ENCODE peak calls at places on chromosomes 6 and 20, in seven cellular contexts. N is B cell, E is body of pancreas, L is HFF-Myc, T is OCI-LY7, S is heart left ventricle, Z is fibroblast of lung. W is an unnamed sample.

GRCh38 chr20:50578778-50579165 is 68.6 kb downstream of the PTPN1 start:
- DNase-seq in S (no peak), N (no peak), E (no peak), L (no peak), Z (no peak), T (no peak), W (no peak)

GRCh38 chr20:39049148-39049547 is 87.0 kb downstream of the DHX35 start:
- DNase-seq in E (no peak), Z (no peak), T (peak; percentile 6), L (no peak), N (no peak), S (no peak), W (no peak)

GRCh38 chr20:57329608-57330221 is at the start of gene SPO11:
- DNase-seq in E (peak; percentile 36), S (no peak), L (no peak), T (peak; percentile 81), N (no peak), Z (no peak), W (no peak)

GRCh38 chr6:166032366-166033171 is 135.1 kb downstream of the TBXT start:
- DNase-seq in E (peak; percentile 48), T (no peak), N (no peak), L (no peak), Z (peak; percentile 89), S (peak; percentile 88), W (no peak)

GRCh38 chr6:140437619-140438345 is 1063.3 kb upstream of the CITED2 start:
- DNase-seq in T (no peak), L (no peak), E (no peak), N (no peak), Z (no peak), S (no peak), W (no peak)

GRCh38 chr20:40494238-40494637 is 194.8 kb downstream of the MAFB start:
- DNase-seq in N (no peak), E (peak; percentile 10), L (no peak), T (no peak), Z (no peak), S (peak; percentile 35), W (no peak)

GRCh38 chr6:73556796-73557195 is 36.0 kb upstream of the EEF1A1 start:
- DNase-seq in N (no peak), L (no peak), E (no peak), T (no peak), S (no peak), Z (no peak), W (no peak)

GRCh38 chr6:109282732-109283131 is 99.5 kb downstream of the CD164 start:
- DNase-seq in S (no peak), Z (no peak), E (no peak), T (no peak), N (no peak), L (no peak), W (no peak)

GRCh38 chr6:151806757-151807512 is 547 bp upstream of the ESR1 start:
- DNase-seq in T (no peak), Z (no peak), N (peak; percentile 36), E (no peak), L (no peak), S (no peak), W (no peak)

GRCh38 chr20:44017905-44018683 is 103.4 kb downstream of the TOX2 start:
- DNase-seq in L (peak; percentile 78), N (no peak), Z (peak; percentile 93), T (no peak), S (peak; percentile 63), E (peak; percentile 67), W (no peak)

GRCh38 chr20:407953-408842 is at the start of gene RBCK1:
- DNase-seq in N (peak; percentile 100), S (peak; percentile 90), T (peak; percentile 90), L (no peak), Z (peak; percentile 82), E (peak; percentile 84), W (peak; percentile 80)

GRCh38 chr20:62755817-62756724 is 40.2 kb upstream of the MRGBP start:
- DNase-seq in S (peak; percentile 18), N (no peak), Z (no peak), L (no peak), E (no peak), T (no peak), W (peak; percentile 12)

GRCh38 chr6:56877922-56878321 is 77.0 kb upstream of the BEND6 start:
- DNase-seq in Z (no peak), T (no peak), S (no peak), N (no peak), E (no peak), L (no peak), W (no peak)

GRCh38 chr6:127933852-127934840 is 33.3 kb upstream of the THEMIS start:
- DNase-seq in T (no peak), E (no peak), S (no peak), Z (no peak), N (no peak), L (no peak), W (no peak)

GRCh38 chr20:2840967-2841531 is 504 bp downstream of the VPS16 start:
- DNase-seq in N (peak; percentile 58), S (peak; percentile 83), L (no peak), Z (peak; percentile 72), T (peak; percentile 33), E (peak; percentile 50), W (peak; percentile 69)

GRCh38 chr20:34852298-34852697 is 20.4 kb downstream of the GGT7 start:
- DNase-seq in E (no peak), T (no peak), Z (no peak), L (no peak), S (no peak), N (no peak), W (no peak)

GRCh38 chr6:152136449-152136825 is 329.0 kb downstream of the ESR1 start:
- DNase-seq in T (no peak), N (no peak), Z (no peak), S (no peak), L (no peak), E (no peak), W (no peak)

GRCh38 chr6:11270030-11271027 is 37.9 kb upstream of the NEDD9 start:
- DNase-seq in S (peak; percentile 79), N (no peak), E (peak; percentile 29), T (no peak), Z (peak; percentile 77), L (no peak), W (no peak)

GRCh38 chr6:129510930-129511329 is 199.0 kb downstream of the ARHGAP18 start:
- DNase-seq in S (no peak), E (no peak), T (no peak), Z (peak; percentile 53), L (peak; percentile 26), N (no peak), W (no peak)

GRCh38 chr6:148438593-148438992 is 96.0 kb downstream of the SASH1 start:
- DNase-seq in Z (peak; percentile 73), L (no peak), T (no peak), S (no peak), N (no peak), E (no peak), W (no peak)

GRCh38 chr20:44491635-44492395 is 16.1 kb downstream of the TTPAL start:
- DNase-seq in S (peak; percentile 35), E (no peak), T (no peak), L (no peak), Z (peak; percentile 69), N (no peak), W (no peak)

GRCh38 chr6:29953001-29953436 is 10.7 kb downstream of the HLA-A start:
- DNase-seq in T (no peak), S (peak; percentile 71), E (no peak), L (no peak), N (no peak), Z (peak; percentile 86), W (no peak)

GRCh38 chr20:4161447-4162251 is 146.3 kb upstream of the RNF24 start:
- DNase-seq in T (peak; percentile 52), N (no peak), L (no peak), S (no peak), E (peak; percentile 92), Z (no peak), W (no peak)

GRCh38 chr20:23226612-23227265 is 123.9 kb upstream of the NXT1 start:
- DNase-seq in T (no peak), L (no peak), S (no peak), N (no peak), Z (peak; percentile 60), E (no peak), W (no peak)
- TF ChIP-seq CTCF in T (no peak), L (no peak), S (no peak), N (no peak), Z (no peak), E (no peak), W (no peak)

GRCh38 chr6:22432060-22432459 is 135.2 kb upstream of the PRL start:
- DNase-seq in T (no peak), Z (no peak), E (no peak), S (no peak), N (no peak), L (no peak), W (no peak)
- TF ChIP-seq CTCF in T (no peak), Z (no peak), E (no peak), S (no peak), N (no peak), L (no peak), W (no peak)

GRCh38 chr6:115842338-115842737 is 218.4 kb downstream of the FRK start:
- DNase-seq in S (no peak), Z (no peak), E (no peak), L (no peak), T (no peak), N (no peak), W (no peak)

GRCh38 chr6:115843945-115844344 is 216.7 kb downstream of the FRK start:
- DNase-seq in E (no peak), L (no peak), S (no peak), T (no peak), Z (no peak), N (no peak), W (no peak)

GRCh38 chr6:115838763-115839401 is 221.8 kb downstream of the FRK start:
- DNase-seq in S (no peak), L (peak; percentile 26), N (no peak), T (peak; percentile 9), E (peak; percentile 56), Z (peak; percentile 21), W (peak; percentile 25)
- TF ChIP-seq CTCF in S (peak; percentile 43), L (peak; percentile 62), N (no peak), T (peak; percentile 71), E (peak; percentile 24), Z (peak; percentile 32), W (peak; percentile 72)

GRCh38 chr20:37647946-37648345 is 45.9 kb upstream of the CTNNBL1 start:
- DNase-seq in T (no peak), E (no peak), L (no peak), S (no peak), Z (no peak), N (no peak), W (no peak)

GRCh38 chr20:37649017-37649416 is 44.8 kb upstream of the CTNNBL1 start:
- DNase-seq in N (no peak), E (no peak), S (peak; percentile 37), Z (no peak), L (no peak), T (no peak), W (no peak)

GRCh38 chr20:37650661-37651060 is 43.2 kb upstream of the CTNNBL1 start:
- DNase-seq in Z (no peak), S (no peak), N (no peak), L (no peak), E (no peak), T (no peak), W (no peak)

GRCh38 chr20:37649635-37650244 is 44.1 kb upstream of the CTNNBL1 start:
- DNase-seq in Z (no peak), T (no peak), S (no peak), L (no peak), E (no peak), N (no peak), W (no peak)

DNA sequence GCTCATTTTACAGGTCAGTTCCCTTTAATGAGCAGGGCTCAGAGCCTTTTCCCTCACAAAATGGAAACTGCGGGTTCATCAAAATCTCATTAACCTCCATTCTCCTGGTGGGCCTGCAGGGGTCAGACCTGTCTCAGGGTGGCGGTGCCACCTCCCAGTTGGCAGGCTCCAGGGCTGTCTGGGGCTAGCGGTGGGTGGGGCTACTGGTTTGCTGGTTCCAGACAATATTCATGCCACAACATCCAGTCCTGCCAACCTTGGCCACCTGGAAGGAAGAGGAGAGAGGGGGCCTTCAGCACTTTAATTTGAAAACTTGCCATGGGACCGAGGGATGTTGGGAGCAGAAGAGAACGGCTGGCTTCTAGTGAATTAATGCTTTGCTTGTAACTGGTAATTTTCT is 41.9 kb upstream of the CTNNBL1 start:
- DNase-seq in N (peak; percentile 39), S (peak; percentile 58), E (peak; percentile 58), L (no peak), Z (peak; percentile 12), T (peak; percentile 44), W (peak; percentile 22)
- TF ChIP-seq CTCF in N (peak; percentile 51), S (peak; percentile 53), E (peak; percentile 26), L (peak; percentile 54), Z (peak; percentile 21), T (peak; percentile 76), W (peak; percentile 39)

W was measured in glutamatergic neuron.